ENCODE peak calls at places on chromosomes 13 and 19, in nine cellular contexts. W is SJCRH30; O is GM04503; N is naive thymus-derived CD8-positive, alpha-beta T cell; R is A549; K is stimulated activated CD8-positive, alpha-beta memory T cell treated with anti-CD3 and anti-CD28 coated beads, Interleukin-7, amount 100 ng/mL, for 48 hours; D is frontal cortex; U is occipital lobe; A is activated T-cell treated with anti-CD3 and anti-CD28 coated beads for 1 hour. E is an unnamed sample.

GRCh38 chr19:15323496-15324235 is 8.7 kb downstream of the BRD4 start:
- DNase-seq in O (no peak), K (no peak), D (no peak), R (no peak), A (no peak), W (no peak), N (no peak), U (no peak), E (no peak)

GRCh38 chr19:48713041-48713863 is 6.3 kb downstream of the MAMSTR start:
- DNase-seq in R (peak; percentile 94), N (no peak), D (no peak), W (no peak), A (no peak), K (no peak), O (no peak), U (no peak), E (no peak)

GRCh38 chr19:49224856-49225255 is 67.3 kb downstream of the TRPM4 start:
- DNase-seq in K (no peak), A (no peak), O (no peak), D (no peak), W (peak; percentile 73), U (no peak), R (peak; percentile 84), N (no peak), E (peak; percentile 87)

GRCh38 chr19:13024958-13025653 is 29.8 kb downstream of the NFIX start:
- DNase-seq in A (no peak), K (no peak), U (no peak), O (no peak), D (no peak), R (no peak), W (no peak), N (peak; percentile 52), E (no peak)

GRCh38 chr13:22111961-22112360 is 441.1 kb downstream of the FGF9 start:
- DNase-seq in D (no peak), U (no peak), R (no peak), A (no peak), N (no peak), W (no peak), K (no peak), O (no peak), E (peak; percentile 29)

GRCh38 chr19:55443824-55444719 is 972 bp upstream of the SHISA7 start:
- DNase-seq in R (no peak), K (no peak), N (no peak), W (no peak), A (no peak), O (no peak), U (no peak), D (no peak), E (no peak)

GRCh38 chr13:37621811-37622361 is 23.3 kb upstream of the POSTN start:
- DNase-seq in O (peak; percentile 61), N (no peak), W (no peak), K (no peak), D (no peak), R (no peak), U (no peak), A (no peak), E (no peak)

GRCh38 chr19:48698046-48698445 is 2.3 kb downstream of the FUT2 start:
- DNase-seq in K (no peak), O (peak; percentile 39), R (no peak), D (no peak), W (peak; percentile 61), A (no peak), N (no peak), U (no peak), E (peak; percentile 88)

GRCh38 chr13:44347905-44348304 is 25.7 kb upstream of the SERP2 start:
- DNase-seq in O (no peak), N (no peak), U (no peak), D (no peak), K (no peak), R (no peak), W (no peak), A (no peak), E (no peak)

GRCh38 chr13:74135306-74136088 is 1.3 kb upstream of the KLF12 start:
- DNase-seq in O (no peak), R (peak; percentile 33), A (no peak), N (peak; percentile 69), W (peak; percentile 78), U (peak; percentile 54), K (peak; percentile 19), D (peak; percentile 60), E (peak; percentile 81)

GRCh38 chr13:112626124-112626523 is 38.2 kb upstream of the TUBGCP3 start:
- DNase-seq in W (no peak), O (no peak), A (no peak), R (no peak), K (no peak), N (no peak), U (no peak), D (no peak), E (no peak)

GRCh38 chr13:49040872-49041271 is 65.2 kb downstream of the FNDC3A start:
- DNase-seq in O (no peak), K (no peak), A (no peak), D (no peak), W (no peak), N (no peak), R (no peak), U (no peak), E (no peak)

GRCh38 chr19:30799854-30800755 is 427.9 kb downstream of the ZNF536 start:
- DNase-seq in U (no peak), W (peak; percentile 69), D (peak; percentile 12), R (peak; percentile 83), N (no peak), K (no peak), A (peak; percentile 4), O (no peak), E (peak; percentile 59)

GRCh38 chr13:48126944-48127814 is 32.3 kb upstream of the MED4 start:
- DNase-seq in A (peak; percentile 13), K (no peak), U (no peak), N (peak; percentile 66), D (peak; percentile 30), W (peak; percentile 81), O (peak; percentile 36), R (peak; percentile 33), E (peak; percentile 28)

GRCh38 chr13:27524981-27525975 is 74.9 kb upstream of the MTIF3 start:
- DNase-seq in R (no peak), O (no peak), N (no peak), W (no peak), K (no peak), D (no peak), A (no peak), U (no peak), E (no peak)

GRCh38 chr19:19068659-19069509 is 5.1 kb downstream of the SLC25A42 start:
- DNase-seq in D (no peak), O (no peak), K (no peak), N (no peak), W (no peak), A (no peak), R (no peak), U (no peak), E (no peak)

GRCh38 chr19:42596391-42597071 is 1.8 kb upstream of the CEACAM8 start:
- DNase-seq in R (peak; percentile 64), W (peak; percentile 50), N (no peak), U (no peak), K (no peak), O (no peak), A (peak; percentile 20), D (no peak), E (peak; percentile 29)

GRCh38 chr13:57631607-57632275 is at the start of gene PCDH17:
- DNase-seq in K (no peak), O (no peak), A (no peak), R (no peak), D (peak; percentile 53), U (peak; percentile 73), N (no peak), W (no peak), E (no peak)

GRCh38 chr13:48500652-48501197 is 32.2 kb downstream of the RCBTB2 start:
- DNase-seq in O (peak; percentile 89), W (no peak), A (no peak), R (no peak), K (no peak), N (no peak), U (peak; percentile 20), D (no peak), E (no peak)

GRCh38 chr19:46288896-46289588 is 7.8 kb upstream of the HIF3A start:
- DNase-seq in A (no peak), N (no peak), R (peak; percentile 74), D (no peak), K (no peak), O (no peak), W (peak; percentile 39), U (no peak), E (peak; percentile 92)

GRCh38 chr19:11881151-11881800 is 6.3 kb upstream of the ZNF69 start:
- DNase-seq in N (peak; percentile 77), K (peak; percentile 33), D (peak; percentile 31), U (no peak), W (peak; percentile 90), A (peak; percentile 52), R (no peak), O (peak; percentile 8), E (peak; percentile 68)

GRCh38 chr13:33349314-33349995 is 63.9 kb upstream of the STARD13 start:
- DNase-seq in D (no peak), O (no peak), W (peak; percentile 73), A (no peak), R (no peak), K (no peak), U (no peak), N (no peak), E (peak; percentile 21)

GRCh38 chr13:74550039-74550438 is 415.8 kb upstream of the KLF12 start:
- DNase-seq in O (peak; percentile 9), A (no peak), W (no peak), U (no peak), K (no peak), N (no peak), D (no peak), R (no peak), E (no peak)

GRCh38 chr13:41568990-41569387 is 111.6 kb downstream of the RGCC start:
- DNase-seq in K (no peak), O (no peak), A (no peak), W (no peak), R (no peak), D (no peak), U (no peak), N (no peak), E (no peak)

GRCh38 chr19:38737921-38738731 is 6.1 kb downstream of the CAPN12 start:
- DNase-seq in U (no peak), D (peak; percentile 17), A (no peak), W (peak; percentile 2), O (no peak), R (no peak), K (no peak), N (no peak), E (peak; percentile 6)

GRCh38 chr13:25170554-25171107 is 1.5 kb downstream of the AMER2 start:
- DNase-seq in N (no peak), A (no peak), U (peak; percentile 72), K (no peak), W (no peak), R (no peak), O (no peak), D (peak; percentile 59), E (peak; percentile 25)

GRCh38 chr13:36862002-36862706 is 43.1 kb downstream of the RFXAP start:
- DNase-seq in O (no peak), K (no peak), W (no peak), A (no peak), U (no peak), D (no peak), R (no peak), N (no peak), E (no peak)

GRCh38 chr13:36945078-36945477 is 25.0 kb upstream of the SMAD9 start:
- DNase-seq in O (no peak), W (no peak), K (no peak), R (no peak), D (no peak), A (no peak), N (no peak), U (no peak), E (no peak)

GRCh38 chr19:39829702-39830275 is 4.2 kb downstream of the DYRK1B start:
- DNase-seq in N (no peak), R (no peak), A (no peak), D (no peak), W (no peak), U (no peak), O (no peak), K (no peak), E (no peak)

GRCh38 chr19:46134527-46134926 is 10.0 kb upstream of the IGFL3 start:
- DNase-seq in O (no peak), N (no peak), R (no peak), K (no peak), D (no peak), U (no peak), W (peak; percentile 67), A (no peak), E (no peak)